ENCODE peak calls at places on chromosomes 1 and 21, in seven cellular contexts. C is AG09319; B is T47D; G is NCI-H345; F is GM12865; D is GM04504; E is CD8-positive, alpha-beta memory T cell. M is an unnamed sample.

GRCh38 chr1:94983343-94983742 is 56.4 kb upstream of the CNN3 start:
- DNase-seq in C (no peak), B (no peak), G (no peak), F (no peak), D (peak; percentile 52), E (no peak), M (peak; percentile 45)

GRCh38 chr21:36700961-36701911 is 2.3 kb downstream of the SIM2 start:
- DNase-seq in C (no peak), B (no peak), G (no peak), F (no peak), D (no peak), E (no peak), M (no peak)

GRCh38 chr1:5972198-5972520 is 20.1 kb downstream of the NPHP4 start:
- DNase-seq in C (no peak), B (no peak), G (no peak), F (no peak), D (no peak), E (no peak), M (no peak)

GRCh38 chr21:42232176-42232825 is 13.4 kb downstream of the ABCG1 start:
- DNase-seq in C (no peak), B (no peak), G (peak; percentile 60), F (peak; percentile 50), D (no peak), E (no peak), M (no peak)

GRCh38 chr1:24903955-24904730 is 25.9 kb downstream of the RUNX3 start:
- DNase-seq in C (no peak), B (no peak), G (no peak), F (peak; percentile 8), D (no peak), E (no peak), M (no peak)

GRCh38 chr1:26278303-26278702 is 1.6 kb upstream of the SH3BGRL3 start:
- DNase-seq in C (no peak), B (no peak), G (no peak), F (no peak), D (peak; percentile 79), E (no peak), M (peak; percentile 65)

GRCh38 chr1:200526709-200527612 is 93.6 kb downstream of the KIF14 start:
- DNase-seq in C (no peak), B (no peak), G (peak; percentile 41), F (peak; percentile 52), D (no peak), E (no peak), M (no peak)

GRCh38 chr1:205122489-205122882 is 708 bp upstream of the RBBP5 start:
- DNase-seq in C (no peak), B (no peak), G (no peak), F (no peak), D (no peak), E (no peak), M (no peak)

GRCh38 chr21:34351786-34352241 is 12.0 kb upstream of the KCNE2 start:
- DNase-seq in C (no peak), B (peak; percentile 87), G (peak; percentile 81), F (peak; percentile 85), D (no peak), E (no peak), M (no peak)

GRCh38 chr1:9706178-9706577 is 54.6 kb downstream of the PIK3CD start:
- DNase-seq in C (no peak), B (no peak), G (no peak), F (no peak), D (no peak), E (no peak), M (no peak)

GRCh38 chr1:156060937-156061636 is at the start of gene RAB25:
- DNase-seq in C (no peak), B (peak; percentile 98), G (no peak), F (no peak), D (no peak), E (no peak), M (no peak)

GRCh38 chr1:234699795-234700665 is 90.1 kb upstream of the IRF2BP2 start:
- DNase-seq in C (no peak), B (peak; percentile 45), G (peak; percentile 51), F (peak; percentile 73), D (no peak), E (no peak), M (no peak)

GRCh38 chr1:62688687-62689085 is 500 bp upstream of the DOCK7 start:
- DNase-seq in C (no peak), B (peak; percentile 25), G (no peak), F (no peak), D (no peak), E (no peak), M (no peak)

GRCh38 chr1:199743227-199743626 is 284.3 kb upstream of the NR5A2 start:
- DNase-seq in C (no peak), B (no peak), G (no peak), F (no peak), D (no peak), E (no peak), M (no peak)

GRCh38 chr21:14533555-14534400 is 12.3 kb downstream of the SAMSN1 start:
- DNase-seq in C (no peak), B (no peak), G (no peak), F (peak; percentile 58), D (no peak), E (peak; percentile 28), M (no peak)

GRCh38 chr1:38527373-38527966 is 332.1 kb downstream of the RRAGC start:
- DNase-seq in C (no peak), B (peak; percentile 79), G (no peak), F (peak; percentile 88), D (no peak), E (peak; percentile 8), M (no peak)

GRCh38 chr1:101587749-101588148 is 350.9 kb downstream of the S1PR1 start:
- DNase-seq in C (no peak), B (no peak), G (no peak), F (no peak), D (no peak), E (no peak), M (no peak)

GRCh38 chr1:24018611-24019580 is 38.8 kb upstream of the SRSF10 start:
- DNase-seq in C (peak; percentile 99), B (peak; percentile 98), G (no peak), F (no peak), D (peak; percentile 99), E (no peak), M (peak; percentile 98)

GRCh38 chr1:242002072-242002471 is 3.2 kb upstream of the MAP1LC3C start:
- DNase-seq in C (no peak), B (no peak), G (no peak), F (no peak), D (no peak), E (no peak), M (no peak)

GRCh38 chr1:67838180-67838912 is 5.1 kb upstream of the GNG12 start:
- DNase-seq in C (no peak), B (no peak), G (no peak), F (no peak), D (no peak), E (no peak), M (peak; percentile 42)

GRCh38 chr1:210464519-210465039 is 135.9 kb downstream of the HHAT start:
- DNase-seq in C (no peak), B (peak; percentile 72), G (no peak), F (peak; percentile 13), D (no peak), E (no peak), M (no peak)

GRCh38 chr1:184514447-184514846 is 127.6 kb downstream of the C1orf21 start:
- DNase-seq in C (no peak), B (no peak), G (no peak), F (no peak), D (no peak), E (no peak), M (no peak)

GRCh38 chr1:214566158-214567104 is 15.0 kb upstream of the PTPN14 start:
- DNase-seq in C (no peak), B (no peak), G (no peak), F (no peak), D (no peak), E (no peak), M (no peak)

GRCh38 chr1:18948048-18948912 is 8.2 kb downstream of the IFFO2 start:
- DNase-seq in C (no peak), B (no peak), G (no peak), F (no peak), D (no peak), E (peak; percentile 68), M (no peak)

GRCh38 chr1:87833158-87833557 is 504.5 kb downstream of the LMO4 start:
- DNase-seq in C (no peak), B (no peak), G (no peak), F (no peak), D (no peak), E (no peak), M (no peak)

GRCh38 chr1:233707153-233707905 is 93.4 kb downstream of the KCNK1 start:
- DNase-seq in C (no peak), B (peak; percentile 33), G (no peak), F (no peak), D (peak; percentile 11), E (no peak), M (no peak)

GRCh38 chr1:143735764-143736461 is 235.9 kb downstream of the FAM72C start:
- DNase-seq in C (no peak), B (no peak), G (no peak), F (peak; percentile 14), D (no peak), E (no peak), M (no peak)

GRCh38 chr21:34593423-34593822 is 21.5 kb downstream of the RCAN1 start:
- DNase-seq in C (no peak), B (no peak), G (peak; percentile 95), F (no peak), D (no peak), E (no peak), M (no peak)

GRCh38 chr1:201309420-201309819 is 26.1 kb downstream of the PKP1 start:
- DNase-seq in C (no peak), B (peak; percentile 99), G (peak; percentile 93), F (peak; percentile 16), D (peak; percentile 21), E (no peak), M (no peak)

GRCh38 chr1:8816831-8817412 is 518 bp downstream of the RERE start:
- DNase-seq in C (no peak), B (peak; percentile 21), G (no peak), F (peak; percentile 60), D (no peak), E (peak; percentile 3), M (no peak)